ENCODE peak calls at places on chromosome 12, in four cellular contexts. Q, N, E and H are unnamed samples. For H3K4me1, the result is how much of the 10 kb centered on the place peaks cover.

GRCh38 chr12:110670161-110670701 is 18.7 kb downstream of the HVCN1 start:
- DNase-seq in E (peak), Q (no peak), N (no peak), H (no peak)

GRCh38 chr12:49342914-49343731 is 3.6 kb upstream of the DNAJC22 start:
- DNase-seq in E (no peak), N (no peak), Q (no peak), H (no peak)

GRCh38 chr12:26488339-26488738 is 293.0 kb downstream of the SSPN start:
- DNase-seq in Q (no peak), N (no peak), E (no peak), H (no peak)

GRCh38 chr12:131097247-131098177 is 143.8 kb downstream of the ADGRD1 start:
- DNase-seq in E (no peak), N (no peak), Q (no peak), H (no peak)

GRCh38 chr12:130029151-130029550 is 125.3 kb upstream of the TMEM132D start:
- DNase-seq in E (no peak), N (no peak), Q (no peak), H (no peak)

GRCh38 chr12:100956311-100956852 is 161.8 kb downstream of the ANO4 start:
- DNase-seq in E (no peak), N (no peak), Q (no peak), H (no peak)

GRCh38 chr12:65966852-65967593 is 142.7 kb downstream of the HMGA2 start:
- DNase-seq in Q (no peak), N (no peak), E (no peak), H (no peak)

GRCh38 chr12:71565568-71565967 is 98.1 kb downstream of the ZFC3H1 start:
- DNase-seq in N (no peak), Q (no peak), E (no peak), H (no peak)

GRCh38 chr12:93766802-93767523 is 89.8 kb downstream of the CRADD start:
- DNase-seq in Q (no peak), E (no peak), N (no peak), H (no peak)

GRCh38 chr12:132495629-132496207 is 5.8 kb downstream of the FBRSL1 start:
- DNase-seq in E (no peak), Q (no peak), N (no peak), H (no peak)

GRCh38 chr12:1912580-1913376 is 5.7 kb downstream of the CACNA2D4 start:
- DNase-seq in N (no peak), E (no peak), Q (no peak), H (no peak)

GRCh38 chr12:100267603-100268281 is 765 bp downstream of the SCYL2 start:
- DNase-seq in Q (peak), N (peak), E (no peak), H (no peak)

DNA sequence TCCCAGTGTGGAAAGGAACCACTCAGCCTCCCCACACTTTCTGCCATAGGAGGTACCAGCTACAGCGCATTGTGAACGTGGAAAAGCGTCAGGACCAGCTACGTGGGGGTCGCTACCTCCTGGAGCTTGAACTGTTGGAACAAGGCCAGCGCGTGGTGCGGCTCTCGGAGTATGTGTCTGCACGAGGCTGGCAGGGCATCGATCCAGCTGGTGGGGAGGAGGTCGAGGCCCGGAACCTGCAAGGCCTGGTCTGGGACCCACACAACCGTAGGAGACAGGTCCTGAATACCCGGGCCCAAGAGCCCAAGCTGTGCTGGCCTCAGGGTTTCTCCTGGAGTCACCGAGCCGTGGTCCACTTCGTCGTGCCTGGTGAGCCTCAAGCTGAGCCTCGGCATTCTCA is 96.8 kb downstream of the B4GALNT3 start:
- DNase-seq in E (no peak), N (no peak), Q (no peak), H (no peak)
- H3K4me1 ChIP-seq in E (under half), N (under half), Q (under half), H (under half)

DNA sequence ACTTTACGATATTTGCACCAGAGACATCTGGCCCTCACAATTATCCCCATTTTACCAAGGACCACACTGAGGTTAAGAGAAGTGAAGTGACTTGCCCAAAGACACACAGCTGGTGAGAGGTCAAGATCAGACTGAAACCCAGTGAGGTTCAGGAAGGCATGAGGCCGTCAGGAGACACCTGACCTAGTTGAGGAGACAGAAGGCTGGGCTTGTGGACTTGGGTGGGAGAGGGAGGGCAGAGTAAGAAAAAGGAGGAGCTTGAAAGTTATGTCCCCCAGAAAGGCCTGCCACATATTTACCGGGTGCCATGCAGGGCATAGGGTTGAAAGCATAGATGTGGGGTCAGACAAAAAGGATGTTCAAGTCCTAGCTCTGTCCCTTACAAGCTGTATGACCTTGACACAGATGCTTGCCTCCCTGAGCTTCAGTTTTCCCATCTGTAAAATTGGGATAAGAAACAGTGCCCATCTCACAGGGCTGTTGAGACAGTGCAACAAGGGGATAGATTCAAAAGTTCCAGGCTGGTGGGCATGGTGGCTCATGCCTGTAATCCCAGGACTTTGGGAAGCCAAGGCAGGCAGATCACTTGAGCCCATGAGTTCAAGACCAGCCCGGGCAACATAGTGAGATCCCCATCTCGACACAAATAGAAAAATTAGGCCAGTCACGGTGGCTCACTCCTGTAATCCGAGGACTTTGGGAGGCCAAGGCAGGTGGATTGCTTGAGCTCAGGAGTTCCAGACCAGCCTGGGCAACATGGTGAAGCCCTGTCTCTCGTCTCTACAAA is 6.4 kb downstream of the SELPLG start:
- DNase-seq in E (no peak), N (no peak), Q (no peak), H (no peak)
- TF ChIP-seq ATF2 in E (no peak), N (no peak), Q (no peak), H (no peak)

DNA sequence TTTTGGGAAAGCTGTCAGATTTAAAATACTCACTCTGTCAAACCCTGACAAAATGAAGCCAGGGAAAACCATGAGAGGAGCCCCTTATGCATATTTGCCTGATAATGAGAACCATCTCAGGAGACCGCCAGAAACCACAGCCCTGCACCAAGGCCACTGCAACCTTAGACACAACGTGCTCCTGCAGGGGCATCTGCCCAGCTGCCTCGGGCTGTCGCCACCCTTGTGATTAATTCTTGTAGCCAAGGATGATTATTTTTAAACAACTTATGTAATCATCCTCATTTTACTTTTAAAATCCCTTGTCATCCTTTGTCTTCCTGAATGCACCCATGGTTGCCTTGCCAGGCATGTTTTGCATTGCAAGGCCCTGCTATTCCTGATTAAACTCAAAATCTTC is 766.5 kb upstream of the TMEM132C start:
- DNase-seq in N (no peak), E (no peak), Q (no peak), H (no peak)
- H3K4me1 ChIP-seq in N (under half), E (under half), Q (under half), H (under half)

DNA sequence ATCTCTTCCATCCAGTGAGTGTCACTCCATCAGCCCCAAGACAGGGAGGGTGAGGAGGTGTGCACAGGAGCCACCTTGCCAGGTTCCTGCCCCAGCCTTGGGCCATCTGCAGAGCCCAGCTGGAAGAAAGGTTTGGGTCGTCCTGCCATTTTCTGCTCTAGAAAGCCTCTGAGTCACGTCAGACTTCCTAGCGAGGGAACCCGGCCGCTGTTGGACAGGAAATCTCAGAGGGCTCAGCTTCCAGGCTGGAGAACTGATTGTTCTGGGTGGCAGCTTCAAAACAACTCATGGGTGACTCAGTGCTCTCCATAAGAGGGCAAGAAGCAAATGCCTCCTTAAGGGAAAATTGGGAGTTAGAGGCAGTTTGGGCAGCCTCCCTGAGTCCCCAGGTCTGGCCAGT is 16.6 kb downstream of the HIP1R start:
- DNase-seq in E (no peak), N (no peak), Q (no peak), H (no peak)
- TF ChIP-seq ATF2 in E (no peak), N (no peak), Q (no peak), H (no peak)

GRCh38 chr12:62903151-62903550 is 31.8 kb downstream of the PPM1H start:
- DNase-seq in E (no peak), Q (no peak), N (no peak), H (no peak)

GRCh38 chr12:62895351-62895750 is 39.6 kb downstream of the PPM1H start:
- DNase-seq in Q (no peak), E (no peak), N (peak), H (no peak)

GRCh38 chr12:62900686-62901272 is 34.2 kb downstream of the PPM1H start:
- DNase-seq in Q (no peak), N (peak), E (no peak), H (no peak)

GRCh38 chr12:62899568-62900390 is 35.2 kb downstream of the PPM1H start:
- DNase-seq in Q (no peak), E (no peak), N (peak), H (no peak)

DNA sequence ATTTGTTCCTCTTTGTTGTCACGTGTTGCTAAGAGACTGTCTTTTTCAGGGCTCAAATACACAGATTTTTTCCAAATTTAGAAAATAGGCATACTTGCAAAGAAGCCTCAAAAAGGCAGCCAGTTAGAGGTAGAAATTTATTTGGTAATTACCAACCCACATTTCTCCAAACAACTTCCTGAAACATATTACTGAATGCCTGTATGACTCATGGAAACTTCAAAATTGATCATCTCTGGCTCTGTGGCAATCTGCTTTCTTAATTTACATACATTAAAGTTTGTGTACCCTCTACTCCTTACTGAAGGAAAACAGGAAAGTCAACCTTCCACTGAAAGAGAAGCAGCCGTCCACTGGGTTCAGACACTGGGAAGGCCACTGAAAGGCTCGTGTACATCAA is 36.4 kb downstream of the PPM1H start:
- DNase-seq in N (no peak), E (no peak), Q (no peak), H (no peak)
- H3K4me1 ChIP-seq in N (half or more), E (under half), Q (under half), H (under half)

GRCh38 chr12:12466157-12466556 is 96.5 kb downstream of the DUSP16 start:
- DNase-seq in N (no peak), E (no peak), Q (no peak), H (no peak)
- TF ChIP-seq ATF2 in N (no peak), E (no peak), Q (no peak), H (no peak)

GRCh38 chr12:75447695-75448393 is 32.7 kb upstream of the GLIPR1 start:
- DNase-seq in Q (no peak), N (no peak), E (no peak), H (no peak)
- H3K4me1 ChIP-seq in Q (under half), N (under half), E (under half), H (under half)